ENCODE peak calls at places on chromosomes 13 and 19, in ten cellular contexts. One of them, this sample, is unnamed.

GRCh38 chr13:97866751-97867150 is 86.7 kb upstream of the IPO5 start:
- DNase-seq in mammary epithelial cell: no peak
- DNase-seq in lower lobe of right lung: no peak
- DNase-seq in heart right ventricle: no peak
- DNase-seq in psoas muscle: no peak
- DNase-seq in breast epithelium: no peak
- DNase-seq in right atrium auricular region: no peak
- DNase-seq in fibroblast of lung: no peak
- DNase-seq in A673: no peak
- DNase-seq in bronchial epithelial cell: no peak
- DNase-seq in this sample: no peak

GRCh38 chr13:25725104-25725503 is 326.7 kb downstream of the SHISA2 start:
- DNase-seq in mammary epithelial cell: no peak
- DNase-seq in lower lobe of right lung: no peak
- DNase-seq in heart right ventricle: no peak
- DNase-seq in psoas muscle: no peak
- DNase-seq in breast epithelium: no peak
- DNase-seq in right atrium auricular region: no peak
- DNase-seq in fibroblast of lung: no peak
- DNase-seq in A673: no peak
- DNase-seq in bronchial epithelial cell: no peak
- DNase-seq in this sample: no peak

GRCh38 chr13:66329988-66330429 is 900.1 kb downstream of the PCDH9 start:
- DNase-seq in mammary epithelial cell: no peak
- DNase-seq in lower lobe of right lung: no peak
- DNase-seq in heart right ventricle: no peak
- DNase-seq in psoas muscle: no peak
- DNase-seq in breast epithelium: no peak
- DNase-seq in right atrium auricular region: no peak
- DNase-seq in fibroblast of lung: no peak
- DNase-seq in A673: peak; percentile 3
- DNase-seq in bronchial epithelial cell: no peak
- DNase-seq in this sample: no peak

GRCh38 chr19:56988271-56988670 is 131.5 kb upstream of the USP29 start:
- DNase-seq in mammary epithelial cell: no peak
- DNase-seq in lower lobe of right lung: no peak
- DNase-seq in heart right ventricle: no peak
- DNase-seq in psoas muscle: no peak
- DNase-seq in breast epithelium: no peak
- DNase-seq in right atrium auricular region: no peak
- DNase-seq in fibroblast of lung: no peak
- DNase-seq in A673: no peak
- DNase-seq in bronchial epithelial cell: no peak
- DNase-seq in this sample: no peak

GRCh38 chr13:34011552-34012085 is 193.7 kb downstream of the RFC3 start:
- DNase-seq in mammary epithelial cell: no peak
- DNase-seq in lower lobe of right lung: no peak
- DNase-seq in heart right ventricle: no peak
- DNase-seq in psoas muscle: no peak
- DNase-seq in breast epithelium: no peak
- DNase-seq in right atrium auricular region: no peak
- DNase-seq in fibroblast of lung: no peak
- DNase-seq in A673: no peak
- DNase-seq in bronchial epithelial cell: peak; percentile 49
- DNase-seq in this sample: no peak

GRCh38 chr19:4589579-4590410 is 30.3 kb upstream of the SEMA6B start:
- DNase-seq in mammary epithelial cell: no peak
- DNase-seq in lower lobe of right lung: no peak
- DNase-seq in heart right ventricle: no peak
- DNase-seq in psoas muscle: no peak
- DNase-seq in breast epithelium: no peak
- DNase-seq in right atrium auricular region: no peak
- DNase-seq in fibroblast of lung: no peak
- DNase-seq in A673: no peak
- DNase-seq in bronchial epithelial cell: no peak
- DNase-seq in this sample: peak; percentile 37

GRCh38 chr13:97250560-97250959 is 28.4 kb downstream of the MBNL2 start:
- DNase-seq in mammary epithelial cell: no peak
- DNase-seq in lower lobe of right lung: no peak
- DNase-seq in heart right ventricle: no peak
- DNase-seq in psoas muscle: no peak
- DNase-seq in breast epithelium: no peak
- DNase-seq in right atrium auricular region: no peak
- DNase-seq in fibroblast of lung: no peak
- DNase-seq in A673: no peak
- DNase-seq in bronchial epithelial cell: no peak
- DNase-seq in this sample: no peak

GRCh38 chr13:98992355-98992754 is 14.5 kb upstream of the DOCK9 start:
- DNase-seq in mammary epithelial cell: peak; percentile 62
- DNase-seq in lower lobe of right lung: no peak
- DNase-seq in heart right ventricle: no peak
- DNase-seq in psoas muscle: no peak
- DNase-seq in breast epithelium: no peak
- DNase-seq in right atrium auricular region: no peak
- DNase-seq in fibroblast of lung: no peak
- DNase-seq in A673: no peak
- DNase-seq in bronchial epithelial cell: peak; percentile 88
- DNase-seq in this sample: no peak

GRCh38 chr19:45815501-45816216 is 551 bp upstream of the RSPH6A start:
- DNase-seq in mammary epithelial cell: no peak
- DNase-seq in lower lobe of right lung: peak; percentile 46
- DNase-seq in heart right ventricle: peak; percentile 36
- DNase-seq in psoas muscle: no peak
- DNase-seq in breast epithelium: no peak
- DNase-seq in right atrium auricular region: no peak
- DNase-seq in fibroblast of lung: no peak
- DNase-seq in A673: no peak
- DNase-seq in bronchial epithelial cell: no peak
- DNase-seq in this sample: peak; percentile 40

GRCh38 chr19:12331211-12331941 is 2.1 kb downstream of the ZNF563 start:
- DNase-seq in mammary epithelial cell: no peak
- DNase-seq in lower lobe of right lung: no peak
- DNase-seq in heart right ventricle: peak; percentile 20
- DNase-seq in psoas muscle: no peak
- DNase-seq in breast epithelium: no peak
- DNase-seq in right atrium auricular region: no peak
- DNase-seq in fibroblast of lung: no peak
- DNase-seq in A673: no peak
- DNase-seq in bronchial epithelial cell: no peak
- DNase-seq in this sample: peak; percentile 44

GRCh38 chr13:33799950-33800592 is 17.9 kb upstream of the RFC3 start:
- DNase-seq in mammary epithelial cell: peak; percentile 11
- DNase-seq in lower lobe of right lung: no peak
- DNase-seq in heart right ventricle: no peak
- DNase-seq in psoas muscle: no peak
- DNase-seq in breast epithelium: no peak
- DNase-seq in right atrium auricular region: no peak
- DNase-seq in fibroblast of lung: peak; percentile 77
- DNase-seq in A673: peak; percentile 54
- DNase-seq in bronchial epithelial cell: peak; percentile 43
- DNase-seq in this sample: no peak

DNA sequence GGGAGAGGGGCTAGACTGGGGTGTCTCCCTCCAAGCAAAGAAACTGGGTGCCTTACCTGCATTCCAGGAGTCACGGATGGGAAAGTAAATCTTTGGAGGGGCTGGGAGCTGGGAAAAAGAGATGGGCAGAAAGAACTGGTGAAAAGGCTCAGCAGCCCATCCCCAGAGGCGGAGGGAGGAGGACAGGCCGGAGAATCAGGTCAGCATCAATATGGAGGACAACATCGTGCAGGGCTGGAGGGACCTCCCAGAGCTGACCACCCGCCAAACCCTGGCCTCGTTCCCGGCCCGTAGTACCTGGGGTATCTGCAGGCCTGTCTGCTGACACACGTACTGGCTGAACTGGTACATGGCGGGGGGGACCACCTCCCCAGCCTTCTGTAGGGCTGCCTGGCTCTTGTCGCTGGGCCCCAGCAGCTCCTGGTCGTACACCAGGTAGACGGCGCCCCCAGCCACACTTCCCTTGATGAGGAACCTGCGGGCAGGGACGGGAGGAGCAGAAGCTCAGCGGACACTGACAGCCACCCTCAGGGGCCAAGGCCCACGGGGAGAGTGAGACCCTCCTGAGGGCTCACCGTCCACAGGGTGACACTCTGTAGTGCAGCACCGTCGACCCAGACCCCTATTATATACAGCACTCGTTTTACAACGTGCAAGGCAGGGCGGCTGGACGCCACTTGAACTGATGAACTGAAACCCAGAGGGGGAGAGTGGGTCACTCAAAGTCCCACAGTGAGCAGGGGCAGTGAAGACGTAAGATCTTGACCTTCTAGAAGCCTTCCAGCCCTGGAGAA is 830 bp downstream of the MICOS13 start:
- DNase-seq in mammary epithelial cell: no peak
- DNase-seq in lower lobe of right lung: peak; percentile 58
- DNase-seq in heart right ventricle: no peak
- DNase-seq in psoas muscle: no peak
- DNase-seq in breast epithelium: no peak
- DNase-seq in right atrium auricular region: no peak
- DNase-seq in fibroblast of lung: no peak
- DNase-seq in A673: no peak
- DNase-seq in bronchial epithelial cell: no peak
- DNase-seq in this sample: no peak
- TF ChIP-seq CTCF in mammary epithelial cell: no peak
- TF ChIP-seq CTCF in lower lobe of right lung: no peak
- TF ChIP-seq CTCF in heart right ventricle: no peak
- TF ChIP-seq CTCF in psoas muscle: no peak
- TF ChIP-seq CTCF in breast epithelium: no peak
- TF ChIP-seq CTCF in right atrium auricular region: no peak
- TF ChIP-seq CTCF in fibroblast of lung: no peak
- TF ChIP-seq CTCF in A673: no peak
- TF ChIP-seq CTCF in bronchial epithelial cell: no peak
- TF ChIP-seq CTCF in this sample: no peak

GRCh38 chr19:798415-799075 is 1.3 kb downstream of the PTBP1 start:
- DNase-seq in mammary epithelial cell: no peak
- DNase-seq in lower lobe of right lung: peak; percentile 51
- DNase-seq in heart right ventricle: no peak
- DNase-seq in psoas muscle: peak; percentile 31
- DNase-seq in breast epithelium: no peak
- DNase-seq in right atrium auricular region: no peak
- DNase-seq in fibroblast of lung: no peak
- DNase-seq in A673: no peak
- DNase-seq in bronchial epithelial cell: no peak
- DNase-seq in this sample: no peak

GRCh38 chr19:800360-801029 is 3.2 kb downstream of the PTBP1 start:
- DNase-seq in mammary epithelial cell: peak; percentile 80
- DNase-seq in lower lobe of right lung: no peak
- DNase-seq in heart right ventricle: no peak
- DNase-seq in psoas muscle: peak; percentile 25
- DNase-seq in breast epithelium: peak; percentile 88
- DNase-seq in right atrium auricular region: no peak
- DNase-seq in fibroblast of lung: no peak
- DNase-seq in A673: no peak
- DNase-seq in bronchial epithelial cell: peak; percentile 43
- DNase-seq in this sample: peak; percentile 68

GRCh38 chr19:801030-801860 is 4.0 kb downstream of the PTBP1 start:
- DNase-seq in mammary epithelial cell: peak; percentile 56
- DNase-seq in lower lobe of right lung: peak; percentile 88
- DNase-seq in heart right ventricle: peak; percentile 84
- DNase-seq in psoas muscle: peak; percentile 63
- DNase-seq in breast epithelium: no peak
- DNase-seq in right atrium auricular region: peak; percentile 74
- DNase-seq in fibroblast of lung: peak; percentile 43
- DNase-seq in A673: peak; percentile 77
- DNase-seq in bronchial epithelial cell: peak; percentile 32
- DNase-seq in this sample: peak; percentile 92

GRCh38 chr19:797528-798414 is 519 bp downstream of the PTBP1 start:
- DNase-seq in mammary epithelial cell: peak; percentile 90
- DNase-seq in lower lobe of right lung: peak; percentile 93
- DNase-seq in heart right ventricle: peak; percentile 92
- DNase-seq in psoas muscle: peak; percentile 94
- DNase-seq in breast epithelium: peak; percentile 87
- DNase-seq in right atrium auricular region: peak; percentile 88
- DNase-seq in fibroblast of lung: peak; percentile 90
- DNase-seq in A673: peak; percentile 96
- DNase-seq in bronchial epithelial cell: peak; percentile 49
- DNase-seq in this sample: peak; percentile 83

DNA sequence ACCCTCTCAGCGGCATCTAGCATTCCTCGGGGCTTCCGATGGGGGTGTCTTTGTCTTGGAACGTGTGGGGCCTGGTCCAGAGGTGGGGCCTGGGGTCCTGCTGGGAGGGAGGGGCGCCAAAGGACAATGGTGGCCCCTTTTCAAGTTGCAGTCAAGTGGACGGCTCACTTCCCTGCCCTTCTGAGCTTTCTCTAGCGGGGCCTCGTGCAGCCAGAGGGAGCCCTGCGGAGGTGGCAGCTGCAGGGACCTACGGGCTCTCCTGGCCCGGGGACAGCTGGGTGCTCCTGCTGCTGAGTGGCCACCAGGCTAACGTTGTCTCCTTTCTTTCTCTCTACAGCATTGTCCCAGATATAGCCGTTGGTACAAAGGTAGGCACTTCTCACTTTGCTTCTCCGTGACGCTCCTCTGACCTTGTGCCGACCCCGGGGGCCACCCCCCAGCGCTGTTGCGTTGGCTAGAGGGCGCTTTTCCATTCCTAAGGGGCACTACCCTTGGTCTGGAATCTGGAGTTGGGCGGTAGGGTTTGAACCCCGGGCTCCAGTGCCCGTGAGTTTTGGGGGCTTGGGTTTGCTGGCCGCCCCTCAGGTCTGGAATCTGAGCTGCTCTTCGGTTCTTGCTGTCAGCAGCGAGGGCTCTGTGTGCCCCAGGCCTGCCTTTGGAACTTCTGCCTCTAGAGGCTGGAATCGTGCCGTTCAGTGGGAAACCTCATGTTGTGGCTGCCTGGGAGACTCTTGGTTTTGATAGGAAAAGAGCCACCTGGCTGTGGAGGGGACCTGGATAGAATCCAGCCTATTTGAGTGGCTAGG is 2.0 kb downstream of the PTBP1 start:
- DNase-seq in mammary epithelial cell: peak; percentile 46
- DNase-seq in lower lobe of right lung: no peak
- DNase-seq in heart right ventricle: no peak
- DNase-seq in psoas muscle: peak; percentile 23
- DNase-seq in breast epithelium: no peak
- DNase-seq in right atrium auricular region: no peak
- DNase-seq in fibroblast of lung: peak; percentile 61
- DNase-seq in A673: peak; percentile 72
- DNase-seq in bronchial epithelial cell: peak; percentile 23
- DNase-seq in this sample: no peak
- H3K36me3 ChIP-seq in mammary epithelial cell: peaks cover 9% of the 10 kb centered on the region
- H3K36me3 ChIP-seq in lower lobe of right lung: peaks cover 45% of the 10 kb centered on the region
- H3K36me3 ChIP-seq in heart right ventricle: peaks cover under 1% of the 10 kb centered on the region
- H3K36me3 ChIP-seq in psoas muscle: peaks cover 28% of the 10 kb centered on the region
- H3K36me3 ChIP-seq in breast epithelium: no peaks in the 10 kb centered on the region
- H3K36me3 ChIP-seq in right atrium auricular region: peaks cover 41% of the 10 kb centered on the region
- H3K36me3 ChIP-seq in fibroblast of lung: peaks cover 27% of the 10 kb centered on the region
- H3K36me3 ChIP-seq in A673: peaks cover 47% of the 10 kb centered on the region
- H3K36me3 ChIP-seq in bronchial epithelial cell: peaks cover 37% of the 10 kb centered on the region
- H3K36me3 ChIP-seq in this sample: no peaks in the 10 kb centered on the region

GRCh38 chr19:2047076-2047448 is 4.0 kb downstream of the MKNK2 start:
- DNase-seq in mammary epithelial cell: no peak
- DNase-seq in lower lobe of right lung: no peak
- DNase-seq in heart right ventricle: no peak
- DNase-seq in psoas muscle: no peak
- DNase-seq in breast epithelium: no peak
- DNase-seq in right atrium auricular region: no peak
- DNase-seq in fibroblast of lung: no peak
- DNase-seq in A673: no peak
- DNase-seq in bronchial epithelial cell: no peak
- DNase-seq in this sample: no peak
- TF ChIP-seq CTCF in mammary epithelial cell: no peak
- TF ChIP-seq CTCF in lower lobe of right lung: no peak
- TF ChIP-seq CTCF in heart right ventricle: no peak
- TF ChIP-seq CTCF in psoas muscle: no peak
- TF ChIP-seq CTCF in breast epithelium: no peak
- TF ChIP-seq CTCF in right atrium auricular region: no peak
- TF ChIP-seq CTCF in fibroblast of lung: no peak
- TF ChIP-seq CTCF in A673: no peak
- TF ChIP-seq CTCF in bronchial epithelial cell: no peak
- TF ChIP-seq CTCF in this sample: no peak

GRCh38 chr13:113783482-113783881 is 24.5 kb downstream of the TMEM255B start:
- DNase-seq in mammary epithelial cell: no peak
- DNase-seq in lower lobe of right lung: no peak
- DNase-seq in heart right ventricle: no peak
- DNase-seq in psoas muscle: no peak
- DNase-seq in breast epithelium: no peak
- DNase-seq in right atrium auricular region: no peak
- DNase-seq in fibroblast of lung: no peak
- DNase-seq in A673: no peak
- DNase-seq in bronchial epithelial cell: no peak
- DNase-seq in this sample: no peak
- H3K36me3 ChIP-seq in mammary epithelial cell: no peaks in the 10 kb centered on the region
- H3K36me3 ChIP-seq in lower lobe of right lung: no peaks in the 10 kb centered on the region
- H3K36me3 ChIP-seq in heart right ventricle: no peaks in the 10 kb centered on the region
- H3K36me3 ChIP-seq in psoas muscle: no peaks in the 10 kb centered on the region
- H3K36me3 ChIP-seq in breast epithelium: no peaks in the 10 kb centered on the region
- H3K36me3 ChIP-seq in right atrium auricular region: no peaks in the 10 kb centered on the region
- H3K36me3 ChIP-seq in fibroblast of lung: no peaks in the 10 kb centered on the region
- H3K36me3 ChIP-seq in A673: no peaks in the 10 kb centered on the region
- H3K36me3 ChIP-seq in bronchial epithelial cell: no peaks in the 10 kb centered on the region
- H3K36me3 ChIP-seq in this sample: no peaks in the 10 kb centered on the region

This sample was measured in testis.